ENCODE peak calls at places on chromosomes 13 and 19, in five cellular contexts. One of them, this sample, is unnamed.

GRCh38 chr19:18204394-18205179 is 745 bp upstream of the RAB3A start:
- DNase-seq in RPMI7951: peak
- DNase-seq in activated CD4-positive, CD25-positive, alpha-beta regulatory T cell: no peak
- DNase-seq in head of caudate nucleus: no peak
- DNase-seq in erythroblast: no peak
- DNase-seq in this sample: no peak

GRCh38 chr13:65866138-65866537 is 1364.0 kb downstream of the PCDH9 start:
- DNase-seq in RPMI7951: no peak
- DNase-seq in activated CD4-positive, CD25-positive, alpha-beta regulatory T cell: no peak
- DNase-seq in head of caudate nucleus: no peak
- DNase-seq in erythroblast: no peak
- DNase-seq in this sample: no peak

GRCh38 chr13:24671367-24672117 is 8.7 kb upstream of the ATP12A start:
- DNase-seq in RPMI7951: peak
- DNase-seq in activated CD4-positive, CD25-positive, alpha-beta regulatory T cell: no peak
- DNase-seq in head of caudate nucleus: peak
- DNase-seq in erythroblast: peak
- DNase-seq in this sample: peak

GRCh38 chr13:19634129-19634740 is 776 bp downstream of the MPHOSPH8 start:
- DNase-seq in RPMI7951: peak
- DNase-seq in activated CD4-positive, CD25-positive, alpha-beta regulatory T cell: no peak
- DNase-seq in head of caudate nucleus: no peak
- DNase-seq in erythroblast: peak
- DNase-seq in this sample: no peak

GRCh38 chr19:34808566-34808965 is 35.6 kb upstream of the ZNF599 start:
- DNase-seq in RPMI7951: peak
- DNase-seq in activated CD4-positive, CD25-positive, alpha-beta regulatory T cell: no peak
- DNase-seq in head of caudate nucleus: no peak
- DNase-seq in erythroblast: no peak
- DNase-seq in this sample: no peak

GRCh38 chr13:79442221-79442620 is 36.2 kb upstream of the RBM26 start:
- DNase-seq in RPMI7951: no peak
- DNase-seq in activated CD4-positive, CD25-positive, alpha-beta regulatory T cell: no peak
- DNase-seq in head of caudate nucleus: no peak
- DNase-seq in erythroblast: no peak
- DNase-seq in this sample: no peak

GRCh38 chr19:37997911-37998344 is 90.9 kb downstream of the SIPA1L3 start:
- DNase-seq in RPMI7951: peak
- DNase-seq in activated CD4-positive, CD25-positive, alpha-beta regulatory T cell: no peak
- DNase-seq in head of caudate nucleus: no peak
- DNase-seq in erythroblast: no peak
- DNase-seq in this sample: no peak

GRCh38 chr19:47005873-47006272 is 13.8 kb upstream of the NPAS1 start:
- DNase-seq in RPMI7951: peak
- DNase-seq in activated CD4-positive, CD25-positive, alpha-beta regulatory T cell: no peak
- DNase-seq in head of caudate nucleus: no peak
- DNase-seq in erythroblast: peak
- DNase-seq in this sample: no peak

GRCh38 chr13:44876782-44877324 is 112.4 kb downstream of the NUFIP1 start:
- DNase-seq in RPMI7951: no peak
- DNase-seq in activated CD4-positive, CD25-positive, alpha-beta regulatory T cell: no peak
- DNase-seq in head of caudate nucleus: no peak
- DNase-seq in erythroblast: peak
- DNase-seq in this sample: no peak

GRCh38 chr19:28420731-28421550 is 792.0 kb downstream of the UQCRFS1 start:
- DNase-seq in RPMI7951: peak
- DNase-seq in activated CD4-positive, CD25-positive, alpha-beta regulatory T cell: no peak
- DNase-seq in head of caudate nucleus: no peak
- DNase-seq in erythroblast: no peak
- DNase-seq in this sample: no peak

GRCh38 chr19:789473-790052 is 7.7 kb upstream of the PTBP1 start:
- DNase-seq in RPMI7951: no peak
- DNase-seq in activated CD4-positive, CD25-positive, alpha-beta regulatory T cell: no peak
- DNase-seq in head of caudate nucleus: no peak
- DNase-seq in erythroblast: no peak
- DNase-seq in this sample: no peak

This sample was measured in lower leg skin.